ENCODE peak calls at places on chromosomes 2 and 18, in four cellular contexts. D is GM12865, J is H7, M is HepG2. H is an unnamed sample.

GRCh38 chr2:166167451-166167850 is 39.6 kb upstream of the SCN1A start:
- DNase-seq in D (no peak), J (no peak), M (no peak), H (peak; percentile 53)

GRCh38 chr2:113899166-113899565 is 9.3 kb downstream of the ACTR3 start:
- DNase-seq in D (no peak), J (no peak), M (no peak), H (no peak)

GRCh38 chr18:76349067-76349715 is 145.9 kb downstream of the ZNF516 start:
- DNase-seq in D (peak; percentile 78), J (peak; percentile 85), M (peak; percentile 67), H (peak; percentile 68)

GRCh38 chr2:62415019-62415431 is 91.0 kb downstream of the TMEM17 start:
- DNase-seq in D (peak; percentile 92), J (no peak), M (no peak), H (no peak)

GRCh38 chr2:30371772-30372373 is 75.2 kb upstream of the LCLAT1 start:
- DNase-seq in D (no peak), J (no peak), M (no peak), H (no peak)

GRCh38 chr2:46569061-46569560 is 89.7 kb downstream of the TMEM247 start:
- DNase-seq in D (peak; percentile 89), J (no peak), M (no peak), H (peak; percentile 32)

GRCh38 chr2:26646986-26647672 is 6.0 kb upstream of the CIB4 start:
- DNase-seq in D (no peak), J (peak; percentile 53), M (no peak), H (no peak)

GRCh38 chr2:143808166-143808565 is 678.9 kb downstream of the ARHGAP15 start:
- DNase-seq in D (no peak), J (no peak), M (no peak), H (no peak)

GRCh38 chr2:65658871-65659270 is 226.5 kb upstream of the SPRED2 start:
- DNase-seq in D (no peak), J (no peak), M (no peak), H (no peak)

DNA sequence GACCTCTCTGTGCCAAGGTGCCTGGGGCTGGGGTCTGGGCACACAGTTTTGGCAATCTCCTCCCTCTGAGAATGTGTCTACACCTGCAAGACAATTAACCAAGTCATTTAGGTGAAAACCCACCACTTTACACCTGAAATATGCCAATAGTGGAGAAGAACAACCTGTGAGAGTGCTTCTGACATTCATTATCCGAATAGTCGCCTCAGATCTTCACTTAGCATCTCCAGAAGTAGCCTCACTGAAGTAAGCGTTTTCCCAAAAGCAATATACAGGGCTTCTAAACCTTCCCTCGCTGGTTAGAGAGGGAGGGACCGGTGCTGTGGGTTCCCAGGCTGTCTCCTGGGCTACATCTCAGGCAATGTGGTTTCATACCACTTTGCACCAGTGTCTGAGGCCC is 173.5 kb downstream of the DDX1 start:
- DNase-seq in D (no peak), J (no peak), M (no peak), H (no peak)
- H3K4me3 ChIP-seq in D (no peak overlapping the region), J (no peak overlapping the region), M (no peak overlapping the region), H (no peak overlapping the region)

GRCh38 chr18:70501358-70501757 is 212.5 kb downstream of the SOCS6 start:
- DNase-seq in D (no peak), J (no peak), M (no peak), H (no peak)

GRCh38 chr18:70496749-70497294 is 208.0 kb downstream of the SOCS6 start:
- DNase-seq in D (no peak), J (no peak), M (no peak), H (no peak)

GRCh38 chr18:70503060-70503459 is 214.2 kb downstream of the SOCS6 start:
- DNase-seq in D (no peak), J (no peak), M (no peak), H (no peak)

GRCh38 chr18:70500748-70501147 is 211.9 kb downstream of the SOCS6 start:
- DNase-seq in D (no peak), J (no peak), M (no peak), H (no peak)

DNA sequence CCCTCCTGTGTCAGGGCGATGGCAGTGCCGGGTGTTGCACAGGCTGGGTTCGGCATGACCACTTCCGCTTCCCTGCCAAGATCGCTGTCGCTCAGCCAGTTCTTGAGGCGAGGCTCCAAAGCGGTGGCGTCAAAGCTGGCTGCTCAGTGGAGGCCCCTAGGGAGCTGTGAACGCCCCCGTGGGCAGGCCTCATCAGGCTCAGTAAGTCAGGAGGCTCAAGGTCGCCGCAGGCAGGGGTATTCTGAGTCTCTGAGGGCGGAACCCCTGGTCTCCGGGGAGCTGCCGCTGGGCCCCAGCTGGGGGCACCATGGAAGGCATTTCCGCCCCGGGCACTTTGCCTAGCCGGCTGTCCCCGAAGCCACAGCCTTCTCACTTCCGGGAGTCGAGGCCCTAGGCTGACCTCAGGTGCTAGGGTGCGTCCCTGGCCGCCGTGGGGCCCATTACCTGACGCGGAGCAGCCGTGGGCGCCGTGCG is 210.4 kb downstream of the SOCS6 start:
- DNase-seq in D (peak; percentile 5), J (peak; percentile 47), M (no peak), H (no peak)
- H3K4me3 ChIP-seq in D (no peak overlapping the region), J (no peak overlapping the region), M (no peak overlapping the region), H (no peak overlapping the region)

GRCh38 chr18:9918016-9918680 is 4.3 kb downstream of the VAPA start:
- DNase-seq in D (no peak), J (no peak), M (peak; percentile 56), H (peak; percentile 33)
- H3K4me3 ChIP-seq in D (no peak overlapping the region), J (no peak overlapping the region), M (no peak overlapping the region), H (no peak overlapping the region)

DNA sequence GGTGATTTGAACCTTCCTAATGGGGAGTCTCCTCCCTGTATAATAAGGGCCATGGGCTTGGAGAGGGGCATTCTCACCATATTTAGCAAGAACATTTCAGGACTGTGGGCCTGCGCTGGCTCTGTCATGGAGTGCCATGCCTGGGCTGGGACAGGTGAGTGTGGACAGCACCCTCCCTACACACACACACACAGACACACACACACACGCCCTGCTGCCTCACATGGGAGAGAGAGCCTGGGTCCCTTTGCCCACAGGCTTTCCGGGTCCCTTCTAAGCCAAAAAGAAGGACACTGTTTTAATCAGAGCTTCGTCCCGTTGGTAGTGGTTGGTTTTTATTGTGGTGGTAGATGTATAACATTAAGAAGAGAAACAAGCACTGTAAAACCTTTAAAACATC is 31.4 kb upstream of the TMEM87B start:
- DNase-seq in D (no peak), J (no peak), M (no peak), H (no peak)
- H3K4me3 ChIP-seq in D (no peak overlapping the region), J (no peak overlapping the region), M (no peak overlapping the region), H (no peak overlapping the region)

GRCh38 chr2:96527990-96528679 is 8.4 kb upstream of the ARID5A start:
- DNase-seq in D (peak; percentile 75), J (peak; percentile 29), M (no peak), H (no peak)
- H3K4me3 ChIP-seq in D (peak overlapping the region; percentile 35), J (peak overlapping the region; percentile 18), M (no peak overlapping the region), H (no peak overlapping the region)

GRCh38 chr2:219434468-219434717 is 250 bp upstream of the SPEG start:
- DNase-seq in D (no peak), J (peak; percentile 78), M (no peak), H (no peak)
- H3K4me3 ChIP-seq in D (no peak overlapping the region), J (peak overlapping the region; percentile 36), M (no peak overlapping the region), H (no peak overlapping the region)

DNA sequence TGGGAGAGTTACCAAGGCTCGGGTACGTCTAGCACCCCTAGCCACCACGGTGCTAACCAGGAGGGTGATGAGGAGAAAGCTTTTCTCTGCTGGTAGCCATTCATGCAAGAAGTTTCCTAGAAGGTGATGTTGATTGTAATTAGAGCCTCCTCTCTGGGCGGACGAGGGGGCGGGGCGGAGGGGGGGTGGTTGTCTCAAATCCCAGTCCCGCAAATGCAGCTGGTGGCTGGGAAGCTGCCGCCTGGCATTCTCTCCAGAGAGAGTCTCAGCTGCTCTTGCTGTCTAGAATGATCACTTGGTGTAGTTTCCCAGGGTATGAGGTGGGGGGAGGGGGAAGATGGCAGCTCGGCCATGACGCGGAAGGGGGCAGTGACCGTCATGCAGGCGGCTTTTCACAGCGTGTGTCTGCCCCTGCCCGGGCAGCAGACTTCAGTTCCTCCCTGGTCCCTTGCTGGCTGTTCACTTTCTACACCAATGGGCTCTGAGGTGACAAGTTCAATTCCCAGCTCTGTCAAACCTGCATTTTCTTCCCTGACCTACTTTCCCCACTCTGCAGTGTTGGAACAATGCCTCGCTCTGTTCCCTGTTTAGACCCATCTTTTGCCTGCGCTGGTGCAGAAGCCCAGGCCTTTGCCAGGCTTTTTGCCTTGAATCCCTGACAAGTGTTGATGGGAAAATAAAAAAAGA is 61.5 kb upstream of the KLF7 start:
- DNase-seq in D (peak; percentile 47), J (peak; percentile 78), M (no peak), H (no peak)
- H3K4me3 ChIP-seq in D (peak overlapping the region; percentile 7), J (peak overlapping the region; percentile 24), M (no peak overlapping the region), H (no peak overlapping the region)

GRCh38 chr2:230982528-230982927 is 13.4 kb upstream of the SPATA3 start:
- DNase-seq in D (peak; percentile 63), J (no peak), M (no peak), H (no peak)

GRCh38 chr2:230980468-230980867 is 15.5 kb upstream of the SPATA3 start:
- DNase-seq in D (peak; percentile 46), J (no peak), M (no peak), H (no peak)

GRCh38 chr2:230981704-230982103 is 14.2 kb upstream of the SPATA3 start:
- DNase-seq in D (peak; percentile 62), J (no peak), M (no peak), H (no peak)

GRCh38 chr2:230983566-230983965 is 12.4 kb upstream of the SPATA3 start:
- DNase-seq in D (peak; percentile 70), J (no peak), M (no peak), H (no peak)

DNA sequence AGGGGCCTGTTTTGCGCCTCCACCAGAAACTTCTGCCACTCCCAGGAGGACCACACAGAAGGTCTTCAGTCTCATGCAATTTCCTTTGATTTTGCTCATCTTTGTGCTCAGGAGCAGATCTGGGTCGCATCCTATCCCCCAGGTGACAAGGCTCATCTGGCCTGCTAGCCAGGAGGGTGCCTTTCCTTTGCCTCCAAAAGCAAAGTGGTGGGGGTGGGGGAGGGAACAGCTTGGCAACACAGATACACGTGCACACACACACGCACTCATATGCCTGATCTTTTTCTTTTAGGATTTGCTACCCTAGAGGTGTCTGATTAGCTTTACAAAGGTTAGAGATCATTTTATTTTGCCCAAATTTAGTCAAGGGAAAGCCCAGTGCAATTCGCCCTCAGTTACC is 13.8 kb upstream of the SPATA3 start:
- DNase-seq in D (peak; percentile 52), J (no peak), M (no peak), H (no peak)
- H3K4me3 ChIP-seq in D (peak overlapping the region; percentile 96), J (no peak overlapping the region), M (no peak overlapping the region), H (no peak overlapping the region)

H was measured in astrocyte of the cerebellum.